ENCODE peak calls at places on chromosomes 11 and 22, in four cellular contexts. P, E, J and Q are unnamed samples.

GRCh38 chr11:119077839-119078238 is 6.8 kb upstream of the HMBS start:
- DNase-seq in P (no peak), E (no peak), J (no peak), Q (no peak)

GRCh38 chr11:2474059-2474901 is 29.5 kb downstream of the KCNQ1 start:
- DNase-seq in E (no peak), J (peak), P (no peak), Q (no peak)

GRCh38 chr22:39243443-39244072 is 1.2 kb downstream of the PDGFB start:
- DNase-seq in E (no peak), J (no peak), P (no peak), Q (no peak)

GRCh38 chr11:35305670-35306382 is 113.5 kb downstream of the SLC1A2 start:
- DNase-seq in E (peak), J (no peak), P (no peak), Q (peak)

GRCh38 chr22:46909237-46910030 is 147.0 kb downstream of the TBC1D22A start:
- DNase-seq in J (peak), E (no peak), P (no peak), Q (no peak)

GRCh38 chr11:46119352-46120216 is 1.7 kb downstream of the PHF21A start:
- DNase-seq in J (peak), P (peak), E (peak), Q (peak)

GRCh38 chr22:38317995-38318715 is 922 bp upstream of the CSNK1E start:
- DNase-seq in E (peak), J (peak), P (no peak), Q (peak)

GRCh38 chr11:67044496-67044895 is 12.2 kb upstream of the RHOD start:
- DNase-seq in E (no peak), J (no peak), P (no peak), Q (no peak)

GRCh38 chr11:20909995-20910726 is 240.8 kb downstream of the NELL1 start:
- DNase-seq in J (no peak), E (no peak), P (no peak), Q (no peak)

GRCh38 chr11:96287796-96288439 is 55.1 kb downstream of the MAML2 start:
- DNase-seq in J (no peak), P (no peak), E (no peak), Q (no peak)

GRCh38 chr22:47388331-47388730 is 625.9 kb downstream of the TBC1D22A start:
- DNase-seq in E (no peak), J (peak), P (no peak), Q (no peak)

GRCh38 chr11:123536690-123537437 is 106.8 kb downstream of the GRAMD1B start:
- DNase-seq in E (no peak), P (no peak), J (no peak), Q (peak)

GRCh38 chr11:131934006-131934405 is 563.6 kb downstream of the NTM start:
- DNase-seq in E (no peak), J (no peak), P (no peak), Q (no peak)